ENCODE peak calls at places on chromosomes 3 and 15, in eight cellular contexts. A is transverse colon, S is stomach, W is upper lobe of left lung, U is sigmoid colon, L is H1, X is endothelial cell of umbilical vein, B is suprapubic skin. C is an unnamed sample.

GRCh38 chr3:161423911-161424522 is 52.7 kb upstream of the SPTSSB start:
- DNase-seq in A (no peak), S (no peak), W (no peak), U (no peak), L (no peak), X (peak; percentile 44), B (no peak), C (no peak)

GRCh38 chr3:67462185-67462584 is 192.2 kb downstream of the SUCLG2 start:
- DNase-seq in A (no peak), S (no peak), W (no peak), U (no peak), L (no peak), X (no peak), B (no peak), C (no peak)

GRCh38 chr3:126476166-126476975 is 680 bp upstream of the ZXDC start:
- DNase-seq in A (no peak), S (peak; percentile 65), W (no peak), U (no peak), L (peak; percentile 67), X (peak; percentile 62), B (peak; percentile 87), C (peak; percentile 96)

GRCh38 chr3:29201609-29202008 is 79.3 kb upstream of the RBMS3 start:
- DNase-seq in A (no peak), S (no peak), W (no peak), U (no peak), L (no peak), X (no peak), B (no peak), C (no peak)

GRCh38 chr3:123478314-123478713 is 29.4 kb upstream of the ADCY5 start:
- DNase-seq in A (no peak), S (no peak), W (no peak), U (no peak), L (no peak), X (no peak), B (no peak), C (no peak)

GRCh38 chr15:89088605-89089315 is 504 bp downstream of the ABHD2 start:
- DNase-seq in A (peak; percentile 36), S (peak; percentile 55), W (peak; percentile 59), U (peak; percentile 70), L (no peak), X (peak; percentile 21), B (peak; percentile 81), C (peak; percentile 89)

GRCh38 chr15:75339531-75340240 is 3.8 kb downstream of the COMMD4 start:
- DNase-seq in A (no peak), S (no peak), W (no peak), U (peak; percentile 59), L (no peak), X (no peak), B (no peak), C (no peak)

GRCh38 chr3:12464181-12464580 is 20.1 kb upstream of the TSEN2 start:
- DNase-seq in A (no peak), S (no peak), W (no peak), U (no peak), L (no peak), X (no peak), B (no peak), C (no peak)

GRCh38 chr15:29242466-29243242 is 27.0 kb downstream of the NSMCE3 start:
- DNase-seq in A (no peak), S (no peak), W (no peak), U (no peak), L (no peak), X (no peak), B (no peak), C (no peak)

GRCh38 chr3:85560088-85560790 is 601.5 kb downstream of the CADM2 start:
- DNase-seq in A (no peak), S (peak; percentile 53), W (no peak), U (no peak), L (no peak), X (peak; percentile 70), B (no peak), C (no peak)

GRCh38 chr15:42141795-42142667 is 14.4 kb downstream of the PLA2G4F start:
- DNase-seq in A (no peak), S (no peak), W (no peak), U (peak; percentile 53), L (no peak), X (no peak), B (peak; percentile 53), C (peak; percentile 31)

GRCh38 chr15:79003301-79003700 is 58.5 kb upstream of the CTSH start:
- DNase-seq in A (no peak), S (no peak), W (no peak), U (no peak), L (no peak), X (no peak), B (no peak), C (no peak)

GRCh38 chr3:142947352-142947751 is 16.1 kb downstream of the PAQR9 start:
- DNase-seq in A (no peak), S (no peak), W (no peak), U (no peak), L (peak; percentile 59), X (no peak), B (no peak), C (no peak)

GRCh38 chr15:90376789-90377188 is 11.3 kb upstream of the IQGAP1 start:
- DNase-seq in A (peak; percentile 42), S (peak; percentile 30), W (peak; percentile 27), U (no peak), L (no peak), X (peak; percentile 72), B (no peak), C (no peak)

GRCh38 chr3:87370007-87370406 is 93.6 kb upstream of the POU1F1 start:
- DNase-seq in A (no peak), S (no peak), W (no peak), U (no peak), L (no peak), X (no peak), B (no peak), C (no peak)

GRCh38 chr3:129026728-129027543 is 25.8 kb downstream of the EFCC1 start:
- DNase-seq in A (peak; percentile 94), S (peak; percentile 94), W (peak; percentile 97), U (peak; percentile 95), L (peak; percentile 81), X (peak; percentile 91), B (peak; percentile 92), C (peak; percentile 98)
- TF ChIP-seq POLR2AphosphoS5 in A (peak; percentile 81), S (peak; percentile 80), W (peak; percentile 76), U (peak; percentile 71), L (no peak), X (peak; percentile 53), B (no peak), C (peak; percentile 90)

DNA sequence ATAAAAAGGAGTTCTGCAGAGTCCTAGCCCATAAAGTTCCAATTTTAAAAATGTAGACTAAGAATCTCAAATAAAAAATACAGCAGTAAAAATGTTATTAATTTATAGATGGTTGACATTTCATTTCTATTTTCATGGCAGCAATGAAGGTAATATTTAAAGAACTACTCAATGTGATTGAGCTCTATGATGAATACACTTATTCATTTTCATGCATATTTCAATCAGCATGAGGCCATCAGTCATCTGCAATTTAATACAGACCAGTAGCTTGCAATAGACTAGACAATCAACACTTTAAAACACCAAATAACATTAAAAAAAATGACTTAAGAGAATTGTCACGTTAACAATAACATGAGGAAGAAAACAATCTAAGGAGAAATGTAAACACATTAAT is 1295.8 kb upstream of the ALCAM start:
- DNase-seq in A (no peak), S (no peak), W (no peak), U (no peak), L (no peak), X (no peak), B (no peak), C (no peak)
- TF ChIP-seq CTCF in A (no peak), S (no peak), W (no peak), U (no peak), L (no peak), X (no peak), B (no peak), C (no peak)

DNA sequence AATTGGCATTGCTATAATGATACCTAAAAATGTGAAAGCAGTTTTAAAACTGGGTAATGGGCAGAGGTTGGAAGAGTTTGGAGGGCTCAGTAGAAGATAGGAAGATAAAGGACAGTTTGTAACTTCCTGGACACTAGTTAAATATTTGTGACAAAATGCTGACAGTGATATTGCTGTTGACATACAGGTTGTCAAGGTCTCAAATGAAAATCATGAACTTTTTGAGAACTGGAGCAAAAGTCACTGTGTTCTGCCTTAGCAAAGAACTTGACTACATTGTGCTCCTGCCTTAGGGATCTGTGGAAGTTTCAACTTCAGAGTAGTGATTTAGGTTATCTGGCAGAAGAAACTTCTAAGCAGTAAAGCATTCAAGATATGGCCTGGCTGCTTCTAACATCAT is 113.7 kb upstream of the CD96 start:
- DNase-seq in A (no peak), S (no peak), W (no peak), U (no peak), L (no peak), X (no peak), B (no peak), C (no peak)
- H3K9me3 ChIP-seq in A (no peaks in the 10 kb centered on the region), S (peaks cover 27% of the 10 kb centered on the region), W (no peaks in the 10 kb centered on the region), U (no peaks in the 10 kb centered on the region), L (no peaks in the 10 kb centered on the region), X (no peaks in the 10 kb centered on the region), B (peaks cover 9% of the 10 kb centered on the region), C (peaks cover 7% of the 10 kb centered on the region)

GRCh38 chr15:67065531-67066005 is at the start of gene SMAD3:
- DNase-seq in A (peak; percentile 93), S (peak; percentile 92), W (peak; percentile 88), U (peak; percentile 96), L (peak; percentile 84), X (peak; percentile 93), B (peak; percentile 92), C (peak; percentile 95)
- TF ChIP-seq POLR2AphosphoS5 in A (peak; percentile 90), S (peak; percentile 64), W (peak; percentile 79), U (peak; percentile 91), L (no peak), X (peak; percentile 91), B (peak; percentile 52), C (peak; percentile 88)

DNA sequence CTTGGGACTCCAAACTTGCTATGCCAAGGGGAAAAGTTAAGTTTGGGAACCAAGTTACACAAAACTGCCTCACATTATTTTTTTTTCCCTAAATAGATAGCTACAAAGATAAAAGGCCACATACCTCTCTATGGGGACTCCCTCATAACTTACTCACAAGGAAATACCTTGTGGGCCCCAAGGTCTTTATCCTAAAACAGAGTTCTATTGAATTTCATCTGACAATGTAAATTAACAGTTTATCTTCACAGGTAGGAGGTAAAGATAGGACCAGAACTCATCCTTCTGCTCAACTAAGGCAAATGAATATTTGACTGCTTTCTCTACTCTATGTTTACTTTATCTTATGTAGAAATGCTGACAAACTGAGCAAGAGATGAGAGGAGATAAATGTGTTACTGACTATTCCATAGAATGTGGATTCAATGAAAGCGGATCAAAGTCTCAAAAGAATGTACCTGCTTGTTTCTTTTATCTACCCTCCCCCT is 1278.0 kb downstream of the OTOL1 start:
- DNase-seq in A (no peak), S (no peak), W (no peak), U (no peak), L (no peak), X (no peak), B (no peak), C (no peak)
- TF ChIP-seq CTCF in A (no peak), S (no peak), W (no peak), U (no peak), L (no peak), X (no peak), B (no peak), C (no peak)

DNA sequence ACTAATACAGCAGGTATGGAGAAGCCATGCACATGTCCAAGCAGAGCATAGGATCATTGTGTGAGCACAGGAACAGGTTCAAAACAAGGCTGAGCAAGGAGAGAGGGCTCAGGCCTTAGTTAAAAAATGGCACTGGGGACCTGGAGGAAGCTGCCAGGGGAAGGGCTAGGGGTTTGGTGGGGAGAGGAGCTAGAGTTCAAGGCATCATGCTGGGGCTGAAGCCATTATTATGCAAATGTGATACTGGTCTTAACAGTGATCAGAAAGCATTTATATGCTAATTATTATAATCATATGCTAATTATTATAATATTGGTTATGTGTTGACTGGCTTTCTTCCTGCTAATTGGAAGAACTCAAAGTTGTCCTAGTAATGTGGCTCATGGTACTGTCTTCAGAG is 546.0 kb upstream of the CFAP20DC start:
- DNase-seq in A (no peak), S (no peak), W (no peak), U (no peak), L (no peak), X (no peak), B (no peak), C (no peak)
- H3K9me3 ChIP-seq in A (no peaks in the 10 kb centered on the region), S (no peaks in the 10 kb centered on the region), W (no peaks in the 10 kb centered on the region), U (no peaks in the 10 kb centered on the region), L (peaks cover 16% of the 10 kb centered on the region), X (no peaks in the 10 kb centered on the region), B (no peaks in the 10 kb centered on the region), C (no peaks in the 10 kb centered on the region)